ENCODE peak calls at places on chromosome 5, in six cellular contexts. U is colonic mucosa; N is stimulated activated CD4-positive, alpha-beta T cell treated with anti-CD3 and anti-CD28 coated beads, Interleukin-15, amount 100 ng/mL, for 24 hours; K is GM12891; B is HuH-7; Q is NAMALWA. E is an unnamed sample.

GRCh38 chr5:7897014-7897600 is 28.2 kb downstream of the MTRR start:
- DNase-seq in U (no peak), Q (peak; percentile 64), N (peak; percentile 26), B (peak; percentile 14), K (no peak), E (no peak)

GRCh38 chr5:168943999-168944398 is 356.9 kb downstream of the SLIT3 start:
- DNase-seq in B (no peak), Q (no peak), K (no peak), U (no peak), N (no peak), E (no peak)

GRCh38 chr5:42668254-42668653 is 88.4 kb upstream of the CCDC152 start:
- DNase-seq in Q (no peak), N (no peak), B (no peak), U (no peak), K (no peak), E (no peak)

GRCh38 chr5:89213584-89213983 is 330.6 kb upstream of the MEF2C start:
- DNase-seq in K (no peak), Q (no peak), U (no peak), B (no peak), N (no peak), E (no peak)

GRCh38 chr5:139164020-139164419 is 34.1 kb downstream of the SIL1 start:
- DNase-seq in B (no peak), Q (no peak), N (peak; percentile 12), K (no peak), U (no peak), E (no peak)

GRCh38 chr5:149429839-149430721 is 51.0 kb upstream of the IL17B start:
- DNase-seq in U (peak; percentile 47), N (no peak), Q (no peak), B (peak; percentile 54), K (no peak), E (no peak)

GRCh38 chr5:157548513-157549282 is 26.9 kb downstream of the ADAM19 start:
- DNase-seq in B (no peak), N (no peak), K (no peak), Q (no peak), U (no peak), E (no peak)

GRCh38 chr5:157485340-157485739 is 25.3 kb downstream of the NIPAL4 start:
- DNase-seq in B (no peak), K (no peak), N (no peak), Q (peak; percentile 28), U (no peak), E (no peak)

GRCh38 chr5:170342153-170342552 is 44.6 kb upstream of the LCP2 start:
- DNase-seq in K (no peak), Q (no peak), B (no peak), U (no peak), N (no peak), E (no peak)

GRCh38 chr5:10498350-10498749 is 56.7 kb downstream of the ROPN1L start:
- DNase-seq in N (no peak), U (no peak), Q (no peak), K (no peak), B (no peak), E (no peak)

GRCh38 chr5:52922384-52922783 is 66.8 kb upstream of the ITGA2 start:
- DNase-seq in N (no peak), K (no peak), Q (no peak), U (no peak), B (peak; percentile 10), E (no peak)

GRCh38 chr5:180802325-180803180 is at the start of gene MGAT1:
- DNase-seq in K (peak; percentile 89), N (peak; percentile 90), U (peak; percentile 90), Q (peak; percentile 73), B (peak; percentile 85), E (peak; percentile 71)

GRCh38 chr5:2403296-2403695 is 348.2 kb downstream of the IRX2 start:
- DNase-seq in N (no peak), U (no peak), Q (no peak), B (no peak), K (no peak), E (no peak)

GRCh38 chr5:34660444-34660843 is 4.3 kb downstream of the RAI14 start:
- DNase-seq in B (no peak), K (no peak), Q (no peak), N (no peak), U (no peak), E (no peak)

GRCh38 chr5:145991044-145991575 is 54.7 kb downstream of the SH3RF2 start:
- DNase-seq in U (no peak), B (no peak), N (no peak), K (no peak), Q (no peak), E (no peak)

GRCh38 chr5:179065703-179066102 is 5.5 kb downstream of the ZNF354C start:
- DNase-seq in Q (no peak), N (no peak), U (no peak), B (no peak), K (no peak), E (peak; percentile 23)

GRCh38 chr5:6759401-6759800 is 46.2 kb downstream of the TENT4A start:
- DNase-seq in B (peak; percentile 29), Q (no peak), U (no peak), N (no peak), K (no peak), E (no peak)

GRCh38 chr5:80516826-80517225 is 28.9 kb downstream of the FAM151B start:
- DNase-seq in Q (peak; percentile 3), K (no peak), U (no peak), B (no peak), N (peak; percentile 55), E (no peak)

GRCh38 chr5:131530706-131531331 is 104.2 kb downstream of the RAPGEF6 start:
- DNase-seq in U (no peak), K (no peak), Q (no peak), N (no peak), B (no peak), E (no peak)

GRCh38 chr5:171426266-171426665 is 6.8 kb downstream of the FGF18 start:
- DNase-seq in Q (no peak), N (no peak), K (no peak), U (no peak), B (no peak), E (no peak)

GRCh38 chr5:151683444-151683843 is 3.3 kb downstream of the SPARC start:
- DNase-seq in K (no peak), N (no peak), B (no peak), Q (no peak), U (no peak), E (no peak)

GRCh38 chr5:158979749-158980521 is 119.8 kb downstream of the EBF1 start:
- DNase-seq in N (no peak), K (no peak), U (no peak), Q (no peak), B (peak; percentile 17), E (no peak)

GRCh38 chr5:177396807-177397206 is 3.7 kb downstream of the PFN3 start:
- DNase-seq in Q (no peak), B (no peak), K (no peak), U (no peak), N (no peak), E (no peak)

GRCh38 chr5:72106922-72107873 is at the start of gene MAP1B:
- DNase-seq in N (peak; percentile 15), K (peak; percentile 25), U (peak; percentile 19), B (peak; percentile 57), Q (no peak), E (no peak)

GRCh38 chr5:117094114-117094815 is 519.6 kb upstream of the SEMA6A start:
- DNase-seq in N (no peak), U (no peak), K (no peak), Q (no peak), B (no peak), E (no peak)

GRCh38 chr5:122368845-122369244 is 56.8 kb downstream of the SNCAIP start:
- DNase-seq in U (no peak), Q (no peak), K (no peak), B (no peak), N (no peak), E (no peak)

GRCh38 chr5:123813937-123814624 is 302.1 kb downstream of the CSNK1G3 start:
- DNase-seq in K (no peak), B (no peak), N (no peak), Q (peak; percentile 49), U (no peak), E (no peak)

GRCh38 chr5:168598639-168599038 is 19.5 kb upstream of the PANK3 start:
- DNase-seq in K (no peak), U (no peak), N (no peak), B (no peak), Q (no peak), E (no peak)

GRCh38 chr5:137753227-137753985 is 757 bp downstream of the HNRNPA0 start:
- DNase-seq in K (no peak), N (peak; percentile 58), Q (no peak), B (peak; percentile 16), U (peak; percentile 46), E (peak; percentile 45)

GRCh38 chr5:180808461-180809000 is 5.9 kb upstream of the MGAT1 start:
- DNase-seq in B (peak; percentile 72), Q (no peak), N (no peak), U (no peak), K (no peak), E (no peak)

GRCh38 chr5:143311428-143311827 is 92.1 kb downstream of the NR3C1 start:
- DNase-seq in K (no peak), N (no peak), B (no peak), U (no peak), Q (no peak), E (no peak)

GRCh38 chr5:141363952-141364660 is at the start of gene PCDHGA5:
- DNase-seq in K (no peak), N (no peak), B (no peak), U (no peak), Q (no peak), E (no peak)

GRCh38 chr5:151680944-151681427 is 5.7 kb downstream of the SPARC start:
- DNase-seq in N (no peak), Q (no peak), U (no peak), B (no peak), K (no peak), E (no peak)

GRCh38 chr5:134070979-134071849 is 43.3 kb upstream of the TCF7 start:
- DNase-seq in B (no peak), Q (no peak), N (peak; percentile 71), U (no peak), K (no peak), E (no peak)

GRCh38 chr5:95093211-95093610 is 191.7 kb downstream of the MCTP1 start:
- DNase-seq in B (no peak), U (no peak), K (no peak), N (no peak), Q (no peak), E (no peak)

GRCh38 chr5:124725040-124725434 is 21.4 kb downstream of the ZNF608 start:
- DNase-seq in B (no peak), N (no peak), Q (peak; percentile 82), K (no peak), U (no peak), E (no peak)

GRCh38 chr5:75434107-75434506 is 77.3 kb downstream of the CERT1 start:
- DNase-seq in Q (no peak), N (no peak), U (no peak), B (no peak), K (no peak), E (no peak)